ENCODE peak calls at places on chromosomes 3 and 15, in five cellular contexts. R is Kasumi-1, X is EL, O is foreskin keratinocyte, K is right lobe of liver. P is an unnamed sample.

GRCh38 chr15:101318147-101318809 is 23.2 kb upstream of the SNRPA1 start:
- DNase-seq in R (no peak), X (no peak), O (peak), K (no peak), P (peak)

GRCh38 chr3:71035314-71035713 is 548.2 kb downstream of the FOXP1 start:
- DNase-seq in R (peak), X (peak), O (no peak), K (no peak), P (no peak)

GRCh38 chr3:42755681-42756578 is 17.1 kb downstream of the CCDC13 start:
- DNase-seq in R (peak), X (peak), O (no peak), K (peak), P (no peak)

GRCh38 chr15:64846246-64846645 is 4.5 kb downstream of the PLEKHO2 start:
- DNase-seq in R (no peak), X (no peak), O (no peak), K (no peak), P (no peak)

GRCh38 chr15:94086360-94086759 is 145.0 kb upstream of the MCTP2 start:
- DNase-seq in R (no peak), X (no peak), O (no peak), K (no peak), P (no peak)

GRCh38 chr3:181459516-181459915 is 252.2 kb upstream of the SOX2 start:
- DNase-seq in R (no peak), X (no peak), O (no peak), K (no peak), P (no peak)

GRCh38 chr3:152538518-152538917 is 269.8 kb downstream of the MBNL1 start:
- DNase-seq in R (no peak), X (no peak), O (no peak), K (no peak), P (no peak)

GRCh38 chr15:35308802-35309201 is 223.7 kb upstream of the NANOGP8 start:
- DNase-seq in R (no peak), X (peak), O (peak), K (no peak), P (no peak)

GRCh38 chr3:182364323-182364722 is 429.0 kb upstream of the ATP11B start:
- DNase-seq in R (no peak), X (no peak), O (no peak), K (no peak), P (no peak)

GRCh38 chr15:35519536-35520149 is 26.3 kb downstream of the DPH6 start:
- DNase-seq in R (peak), X (peak), O (no peak), K (no peak), P (no peak)

GRCh38 chr15:62786123-62786825 is 256.3 kb upstream of the TPM1 start:
- DNase-seq in R (no peak), X (no peak), O (no peak), K (no peak), P (no peak)

GRCh38 chr15:89330881-89331595 is 3.6 kb downstream of the POLG start:
- DNase-seq in R (no peak), X (no peak), O (no peak), K (no peak), P (no peak)

GRCh38 chr3:57942872-57943283 is 65.3 kb upstream of the FLNB start:
- DNase-seq in R (no peak), X (no peak), O (no peak), K (no peak), P (no peak)

GRCh38 chr3:10344147-10344943 is 23.4 kb upstream of the SEC13 start:
- DNase-seq in R (peak), X (peak), O (no peak), K (no peak), P (no peak)

GRCh38 chr15:77786956-77787355 is 154.2 kb upstream of the LINGO1 start:
- DNase-seq in R (no peak), X (no peak), O (no peak), K (no peak), P (no peak)